ENCODE peak calls at places on chromosomes 3 and 15, in seven cellular contexts. Y, S, X, D, L, C and R are unnamed samples.

GRCh38 chr3:118102737-118103136 is 931.9 kb downstream of the IGSF11 start:
- DNase-seq in Y (no peak), D (no peak), L (no peak), S (no peak), C (no peak), X (no peak), R (no peak)

GRCh38 chr3:114706591-114707224 is 412.9 kb downstream of the TIGIT start:
- DNase-seq in Y (peak; percentile 88), S (no peak), C (no peak), X (peak; percentile 94), L (no peak), D (no peak), R (no peak)

GRCh38 chr3:183265157-183265642 is 12.1 kb downstream of the B3GNT5 start:
- DNase-seq in L (no peak), S (no peak), Y (no peak), X (no peak), C (no peak), D (no peak), R (no peak)

GRCh38 chr3:102444101-102444500 is 9.3 kb downstream of the ZPLD1 start:
- DNase-seq in S (no peak), D (no peak), X (no peak), Y (no peak), C (no peak), L (peak; percentile 20), R (no peak)

GRCh38 chr3:23966308-23966707 is 21.2 kb downstream of the NR1D2 start:
- DNase-seq in Y (no peak), L (no peak), X (no peak), D (no peak), C (no peak), S (no peak), R (no peak)

GRCh38 chr15:90667063-90667754 is 49.9 kb upstream of the BLM start:
- DNase-seq in S (no peak), C (no peak), Y (no peak), L (no peak), X (no peak), D (no peak), R (no peak)

GRCh38 chr15:74412159-74412558 is 21.6 kb downstream of the SEMA7A start:
- DNase-seq in L (no peak), X (no peak), C (no peak), Y (no peak), S (no peak), D (no peak), R (no peak)

GRCh38 chr3:187251599-187251998 is 39.9 kb downstream of the MASP1 start:
- DNase-seq in C (no peak), Y (no peak), X (no peak), S (no peak), D (no peak), L (no peak), R (no peak)

GRCh38 chr3:146590521-146590920 is 14.6 kb downstream of the PLSCR5 start:
- DNase-seq in C (no peak), L (no peak), X (no peak), S (no peak), D (no peak), Y (no peak), R (no peak)

GRCh38 chr3:88986834-88987233 is 120.6 kb upstream of the EPHA3 start:
- DNase-seq in L (no peak), D (no peak), Y (no peak), X (no peak), S (no peak), C (no peak), R (no peak)

GRCh38 chr3:16842710-16843270 is 42.0 kb upstream of the PLCL2 start:
- DNase-seq in L (no peak), S (no peak), C (no peak), Y (no peak), D (no peak), X (no peak), R (no peak)

GRCh38 chr15:85289677-85290365 is 90.6 kb upstream of the AKAP13 start:
- DNase-seq in X (peak; percentile 13), S (no peak), Y (peak; percentile 58), L (peak; percentile 79), C (no peak), D (no peak), R (peak; percentile 71)

GRCh38 chr3:71578045-71578730 is 5.3 kb downstream of the FOXP1 start:
- DNase-seq in S (no peak), L (no peak), D (no peak), X (no peak), C (no peak), Y (no peak), R (no peak)

GRCh38 chr3:52385157-52385556 is 59.7 kb downstream of the SEMA3G start:
- DNase-seq in C (peak; percentile 81), L (peak; percentile 67), Y (peak; percentile 64), X (peak; percentile 42), S (no peak), D (peak; percentile 79), R (peak; percentile 82)

GRCh38 chr3:117059990-117060338 is 350.4 kb downstream of the TUSC7 start:
- DNase-seq in X (no peak), L (peak; percentile 10), C (no peak), Y (no peak), S (no peak), D (no peak), R (peak; percentile 66)

GRCh38 chr15:80250614-80251504 is 1.2 kb downstream of the CTXND1 start:
- DNase-seq in Y (no peak), C (no peak), D (no peak), L (peak; percentile 14), S (no peak), X (no peak), R (no peak)

GRCh38 chr15:79778378-79778990 is 118.3 kb downstream of the MTHFS start:
- DNase-seq in C (no peak), D (no peak), X (no peak), S (no peak), L (no peak), Y (no peak), R (no peak)

GRCh38 chr3:30943206-30943605 is 48.7 kb upstream of the GADL1 start:
- DNase-seq in D (no peak), C (no peak), L (no peak), S (no peak), Y (no peak), X (no peak), R (no peak)

GRCh38 chr3:109773006-109773405 is 435.7 kb upstream of the DPPA4 start:
- DNase-seq in C (no peak), L (no peak), Y (no peak), D (no peak), S (no peak), X (no peak), R (no peak)

GRCh38 chr3:112445839-112446238 is 53.4 kb downstream of the BTLA start:
- DNase-seq in L (no peak), C (no peak), Y (no peak), D (no peak), X (no peak), S (no peak), R (no peak)

GRCh38 chr15:77028451-77029165 is 33.7 kb downstream of the PSTPIP1 start:
- DNase-seq in Y (no peak), C (no peak), D (no peak), S (no peak), L (peak; percentile 20), X (no peak), R (no peak)

GRCh38 chr3:105836533-105836932 is 32.3 kb downstream of the CBLB start:
- DNase-seq in S (peak; percentile 68), L (no peak), X (peak; percentile 20), C (no peak), Y (no peak), D (no peak), R (no peak)

GRCh38 chr15:32701863-32702262 is 15.9 kb upstream of the GREM1 start:
- DNase-seq in L (no peak), S (no peak), X (no peak), C (no peak), D (no peak), Y (no peak), R (no peak)

GRCh38 chr15:31306426-31307269 is 20.0 kb upstream of the KLF13 start:
- DNase-seq in C (peak; percentile 91), S (no peak), L (no peak), Y (no peak), D (no peak), X (no peak), R (no peak)

GRCh38 chr15:27694506-27695077 is 404.5 kb downstream of the OCA2 start:
- DNase-seq in D (no peak), C (no peak), L (no peak), X (peak; percentile 9), S (no peak), Y (no peak), R (no peak)
- TF ChIP-seq JUND in D (no peak), C (no peak), L (no peak), X (no peak), S (no peak), Y (no peak), R (no peak)

GRCh38 chr3:169218314-169218983 is 445.1 kb downstream of the MECOM start:
- DNase-seq in D (no peak), Y (peak; percentile 54), C (no peak), S (no peak), X (peak; percentile 28), L (peak; percentile 36), R (peak; percentile 77)
- TF ChIP-seq JUND in D (no peak), Y (no peak), C (no peak), S (no peak), X (no peak), L (no peak), R (no peak)

DNA sequence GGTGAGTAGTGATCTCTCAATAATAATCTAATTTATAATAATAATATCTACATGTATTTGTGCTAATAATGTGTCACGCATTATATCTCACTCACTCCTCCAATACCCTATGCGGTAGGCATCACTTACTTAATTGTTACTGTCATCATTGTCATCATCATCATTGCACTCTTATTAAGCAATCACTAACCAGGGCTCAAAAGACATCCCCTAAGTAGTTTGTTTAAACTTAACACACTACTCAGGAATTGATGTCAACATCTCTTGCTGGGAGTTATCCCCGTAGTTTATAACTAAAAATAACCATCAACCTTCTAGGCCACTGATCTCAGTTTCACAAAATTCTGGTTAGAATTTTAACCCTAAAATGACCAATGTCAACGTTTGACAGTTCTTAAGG is 56.8 kb upstream of the ICE2 start:
- DNase-seq in C (no peak), X (no peak), D (no peak), S (no peak), Y (no peak), L (no peak), R (no peak)
- TF ChIP-seq JUND in C (no peak), X (no peak), D (no peak), S (no peak), Y (no peak), L (no peak), R (no peak)

DNA sequence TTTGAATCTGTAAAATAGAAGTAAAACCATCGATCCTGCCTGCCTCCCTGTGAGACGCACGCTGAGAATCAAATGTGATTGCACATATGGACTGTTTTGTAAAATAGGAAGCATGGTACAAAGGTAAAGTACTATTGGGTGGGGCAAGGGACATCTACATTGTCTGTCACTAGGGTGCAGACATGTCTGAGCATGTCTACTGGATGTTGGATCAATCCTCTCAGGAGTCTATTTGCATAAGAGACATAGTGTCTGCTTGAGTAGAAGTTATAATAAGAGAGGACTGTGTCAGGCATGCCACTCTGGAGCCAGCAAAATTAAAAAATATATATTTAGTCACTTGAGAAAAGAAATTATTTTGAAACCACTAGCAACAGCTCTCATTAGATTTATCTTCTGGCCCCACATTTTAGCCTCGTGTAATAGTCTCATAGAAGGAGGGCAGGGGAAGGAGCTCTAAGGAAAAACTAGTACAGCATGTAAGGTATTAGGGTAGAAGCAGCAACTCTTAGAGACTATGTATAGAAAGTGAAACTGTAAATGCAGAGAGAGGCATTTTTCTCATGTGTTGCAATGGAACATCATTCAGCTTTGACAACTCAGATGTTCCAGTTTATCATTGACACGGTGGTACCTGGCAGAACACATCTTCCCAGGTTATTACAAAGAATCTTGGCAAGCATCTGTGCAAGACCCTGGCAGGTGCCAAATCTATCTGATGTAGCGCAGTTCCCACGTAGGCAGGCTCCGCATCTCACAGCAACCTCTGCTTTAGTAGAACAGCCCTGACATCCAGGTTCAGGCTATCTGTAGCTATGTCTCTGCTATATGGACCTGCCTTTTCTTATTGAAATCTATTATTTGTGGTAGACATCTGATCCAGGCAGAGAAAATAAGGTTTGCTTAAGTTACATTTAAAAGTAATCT is 85.2 kb upstream of the CHL1 start:
- DNase-seq in S (peak; percentile 7), X (peak; percentile 6), C (no peak), Y (no peak), L (no peak), D (no peak), R (no peak)
- TF ChIP-seq JUND in S (no peak), X (no peak), C (no peak), Y (no peak), L (no peak), D (no peak), R (no peak)